ENCODE peak calls at places on chromosomes 5 and 9, in seven cellular contexts. One of them, this sample, is unnamed.

GRCh38 chr9:105441761-105442160 is 6.1 kb upstream of the FSD1L start:
- DNase-seq in B cell: no peak
- DNase-seq in nephron progenitor cell: no peak
- DNase-seq in BJ: no peak
- DNase-seq in esophagus squamous epithelium: no peak
- DNase-seq in AG04450: no peak
- DNase-seq in spleen: no peak
- DNase-seq in this sample: no peak

GRCh38 chr9:3477236-3477834 is 48.5 kb downstream of the RFX3 start:
- DNase-seq in B cell: peak
- DNase-seq in nephron progenitor cell: no peak
- DNase-seq in BJ: no peak
- DNase-seq in esophagus squamous epithelium: no peak
- DNase-seq in AG04450: no peak
- DNase-seq in spleen: no peak
- DNase-seq in this sample: peak

GRCh38 chr9:2964485-2964884 is 120.6 kb upstream of the PUM3 start:
- DNase-seq in B cell: no peak
- DNase-seq in nephron progenitor cell: no peak
- DNase-seq in BJ: no peak
- DNase-seq in esophagus squamous epithelium: no peak
- DNase-seq in AG04450: no peak
- DNase-seq in spleen: no peak
- DNase-seq in this sample: no peak

GRCh38 chr5:170483701-170484458 is 19.9 kb upstream of the KCNIP1 start:
- DNase-seq in B cell: no peak
- DNase-seq in nephron progenitor cell: no peak
- DNase-seq in BJ: no peak
- DNase-seq in esophagus squamous epithelium: no peak
- DNase-seq in AG04450: no peak
- DNase-seq in spleen: no peak
- DNase-seq in this sample: no peak

GRCh38 chr9:118674942-118675341 is 694.3 kb downstream of the BRINP1 start:
- DNase-seq in B cell: no peak
- DNase-seq in nephron progenitor cell: no peak
- DNase-seq in BJ: no peak
- DNase-seq in esophagus squamous epithelium: no peak
- DNase-seq in AG04450: no peak
- DNase-seq in spleen: no peak
- DNase-seq in this sample: no peak

GRCh38 chr5:9009931-9010652 is 535.8 kb downstream of the SEMA5A start:
- DNase-seq in B cell: no peak
- DNase-seq in nephron progenitor cell: no peak
- DNase-seq in BJ: no peak
- DNase-seq in esophagus squamous epithelium: no peak
- DNase-seq in AG04450: no peak
- DNase-seq in spleen: no peak
- DNase-seq in this sample: no peak

GRCh38 chr5:122076669-122077450 is 1.2 kb downstream of the LOX start:
- DNase-seq in B cell: peak
- DNase-seq in nephron progenitor cell: peak
- DNase-seq in BJ: no peak
- DNase-seq in esophagus squamous epithelium: no peak
- DNase-seq in AG04450: no peak
- DNase-seq in spleen: peak
- DNase-seq in this sample: peak

GRCh38 chr5:132414634-132415377 is 45.3 kb downstream of the SLC22A5 start:
- DNase-seq in B cell: peak
- DNase-seq in nephron progenitor cell: no peak
- DNase-seq in BJ: no peak
- DNase-seq in esophagus squamous epithelium: no peak
- DNase-seq in AG04450: no peak
- DNase-seq in spleen: no peak
- DNase-seq in this sample: no peak

GRCh38 chr5:4647955-4648354 is 492.2 kb upstream of the ADAMTS16 start:
- DNase-seq in B cell: no peak
- DNase-seq in nephron progenitor cell: no peak
- DNase-seq in BJ: no peak
- DNase-seq in esophagus squamous epithelium: no peak
- DNase-seq in AG04450: no peak
- DNase-seq in spleen: no peak
- DNase-seq in this sample: no peak

GRCh38 chr5:153974131-153974812 is 64.4 kb downstream of the FAM114A2 start:
- DNase-seq in B cell: peak
- DNase-seq in nephron progenitor cell: peak
- DNase-seq in BJ: no peak
- DNase-seq in esophagus squamous epithelium: no peak
- DNase-seq in AG04450: peak
- DNase-seq in spleen: no peak
- DNase-seq in this sample: peak

GRCh38 chr9:29213374-29214161 is 1640.3 kb upstream of the C9orf72 start:
- DNase-seq in B cell: no peak
- DNase-seq in nephron progenitor cell: peak
- DNase-seq in BJ: no peak
- DNase-seq in esophagus squamous epithelium: no peak
- DNase-seq in AG04450: no peak
- DNase-seq in spleen: no peak
- DNase-seq in this sample: peak

GRCh38 chr5:37814699-37815098 is 25.1 kb downstream of the GDNF start:
- DNase-seq in B cell: no peak
- DNase-seq in nephron progenitor cell: no peak
- DNase-seq in BJ: no peak
- DNase-seq in esophagus squamous epithelium: no peak
- DNase-seq in AG04450: no peak
- DNase-seq in spleen: no peak
- DNase-seq in this sample: peak

GRCh38 chr5:163330723-163331668 is 106.4 kb upstream of the CCNG1 start:
- DNase-seq in B cell: no peak
- DNase-seq in nephron progenitor cell: no peak
- DNase-seq in BJ: no peak
- DNase-seq in esophagus squamous epithelium: no peak
- DNase-seq in AG04450: no peak
- DNase-seq in spleen: no peak
- DNase-seq in this sample: no peak

GRCh38 chr5:40226906-40227305 is 452.8 kb upstream of the PTGER4 start:
- DNase-seq in B cell: no peak
- DNase-seq in nephron progenitor cell: no peak
- DNase-seq in BJ: no peak
- DNase-seq in esophagus squamous epithelium: no peak
- DNase-seq in AG04450: no peak
- DNase-seq in spleen: no peak
- DNase-seq in this sample: no peak

GRCh38 chr5:40221255-40221654 is 458.5 kb upstream of the PTGER4 start:
- DNase-seq in B cell: no peak
- DNase-seq in nephron progenitor cell: no peak
- DNase-seq in BJ: no peak
- DNase-seq in esophagus squamous epithelium: no peak
- DNase-seq in AG04450: no peak
- DNase-seq in spleen: no peak
- DNase-seq in this sample: no peak

GRCh38 chr5:40224421-40224820 is 455.3 kb upstream of the PTGER4 start:
- DNase-seq in B cell: no peak
- DNase-seq in nephron progenitor cell: no peak
- DNase-seq in BJ: no peak
- DNase-seq in esophagus squamous epithelium: no peak
- DNase-seq in AG04450: no peak
- DNase-seq in spleen: no peak
- DNase-seq in this sample: no peak

GRCh38 chr5:40221796-40222195 is 457.9 kb upstream of the PTGER4 start:
- DNase-seq in B cell: no peak
- DNase-seq in nephron progenitor cell: no peak
- DNase-seq in BJ: peak
- DNase-seq in esophagus squamous epithelium: no peak
- DNase-seq in AG04450: no peak
- DNase-seq in spleen: no peak
- DNase-seq in this sample: no peak

DNA sequence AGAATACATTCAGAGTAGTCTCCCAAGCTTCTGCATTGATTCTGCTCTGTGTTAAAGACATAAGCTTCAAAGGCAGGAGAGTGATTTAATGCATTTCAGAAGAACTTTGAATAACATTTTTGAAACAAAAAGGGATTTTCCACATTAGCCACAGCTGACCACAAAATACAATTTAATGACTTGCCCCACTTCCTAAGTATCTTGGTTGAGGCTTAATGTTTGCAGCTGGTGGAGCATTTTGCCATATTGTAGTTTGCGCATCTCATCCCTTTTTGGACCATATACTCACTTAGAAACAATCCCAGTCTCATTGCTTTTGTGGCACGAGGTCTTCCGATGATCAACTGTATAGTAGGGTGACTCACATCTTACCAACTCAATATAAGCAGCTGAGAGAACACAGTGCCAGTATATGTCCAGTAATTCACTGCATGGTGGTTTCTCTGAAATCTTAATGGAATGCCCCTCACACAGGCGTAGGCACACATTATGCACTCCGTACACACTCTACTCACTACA is 455.8 kb upstream of the PTGER4 start:
- DNase-seq in B cell: peak
- DNase-seq in nephron progenitor cell: no peak
- DNase-seq in BJ: peak
- DNase-seq in esophagus squamous epithelium: no peak
- DNase-seq in AG04450: peak
- DNase-seq in spleen: no peak
- DNase-seq in this sample: no peak
- TF ChIP-seq CTCF in B cell: no peak
- TF ChIP-seq CTCF in nephron progenitor cell: no peak
- TF ChIP-seq CTCF in BJ: no peak
- TF ChIP-seq CTCF in esophagus squamous epithelium: no peak
- TF ChIP-seq CTCF in AG04450: no peak
- TF ChIP-seq CTCF in spleen: no peak
- TF ChIP-seq CTCF in this sample: no peak

DNA sequence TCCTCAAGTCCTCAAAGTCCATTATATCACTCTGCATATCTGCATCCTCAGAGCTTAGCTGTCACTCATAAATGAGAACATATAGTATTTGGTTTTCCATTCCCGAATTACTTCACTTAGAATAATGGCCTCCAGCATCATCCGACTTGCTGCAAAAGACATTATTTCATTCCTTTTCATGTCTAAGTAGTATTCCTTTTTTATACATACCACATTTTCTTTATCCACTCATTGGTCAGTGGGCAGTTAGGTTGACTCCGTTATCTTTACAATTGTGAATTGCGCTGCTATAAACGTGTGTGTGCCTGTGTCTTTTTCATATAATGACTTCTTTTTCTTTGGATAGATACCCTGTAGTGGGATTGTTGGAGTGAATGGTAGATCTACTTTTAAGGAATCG is 117.2 kb downstream of the OR2K2 start:
- DNase-seq in B cell: no peak
- DNase-seq in nephron progenitor cell: no peak
- DNase-seq in BJ: no peak
- DNase-seq in esophagus squamous epithelium: no peak
- DNase-seq in AG04450: no peak
- DNase-seq in spleen: no peak
- DNase-seq in this sample: no peak
- TF ChIP-seq CTCF in B cell: no peak
- TF ChIP-seq CTCF in nephron progenitor cell: no peak
- TF ChIP-seq CTCF in BJ: no peak
- TF ChIP-seq CTCF in esophagus squamous epithelium: no peak
- TF ChIP-seq CTCF in AG04450: no peak
- TF ChIP-seq CTCF in spleen: no peak
- TF ChIP-seq CTCF in this sample: no peak

GRCh38 chr5:3598725-3599282 is 3.2 kb downstream of the IRX1 start:
- DNase-seq in B cell: no peak
- DNase-seq in nephron progenitor cell: no peak
- DNase-seq in BJ: no peak
- DNase-seq in esophagus squamous epithelium: no peak
- DNase-seq in AG04450: no peak
- DNase-seq in spleen: no peak
- DNase-seq in this sample: no peak

GRCh38 chr5:3598236-3598635 is 2.6 kb downstream of the IRX1 start:
- DNase-seq in B cell: no peak
- DNase-seq in nephron progenitor cell: no peak
- DNase-seq in BJ: no peak
- DNase-seq in esophagus squamous epithelium: no peak
- DNase-seq in AG04450: no peak
- DNase-seq in spleen: no peak
- DNase-seq in this sample: no peak

GRCh38 chr5:3601060-3601710 is 5.6 kb downstream of the IRX1 start:
- DNase-seq in B cell: no peak
- DNase-seq in nephron progenitor cell: no peak
- DNase-seq in BJ: no peak
- DNase-seq in esophagus squamous epithelium: no peak
- DNase-seq in AG04450: no peak
- DNase-seq in spleen: peak
- DNase-seq in this sample: no peak

GRCh38 chr5:3600106-3600997 is 4.7 kb downstream of the IRX1 start:
- DNase-seq in B cell: no peak
- DNase-seq in nephron progenitor cell: peak
- DNase-seq in BJ: no peak
- DNase-seq in esophagus squamous epithelium: no peak
- DNase-seq in AG04450: no peak
- DNase-seq in spleen: no peak
- DNase-seq in this sample: no peak

DNA sequence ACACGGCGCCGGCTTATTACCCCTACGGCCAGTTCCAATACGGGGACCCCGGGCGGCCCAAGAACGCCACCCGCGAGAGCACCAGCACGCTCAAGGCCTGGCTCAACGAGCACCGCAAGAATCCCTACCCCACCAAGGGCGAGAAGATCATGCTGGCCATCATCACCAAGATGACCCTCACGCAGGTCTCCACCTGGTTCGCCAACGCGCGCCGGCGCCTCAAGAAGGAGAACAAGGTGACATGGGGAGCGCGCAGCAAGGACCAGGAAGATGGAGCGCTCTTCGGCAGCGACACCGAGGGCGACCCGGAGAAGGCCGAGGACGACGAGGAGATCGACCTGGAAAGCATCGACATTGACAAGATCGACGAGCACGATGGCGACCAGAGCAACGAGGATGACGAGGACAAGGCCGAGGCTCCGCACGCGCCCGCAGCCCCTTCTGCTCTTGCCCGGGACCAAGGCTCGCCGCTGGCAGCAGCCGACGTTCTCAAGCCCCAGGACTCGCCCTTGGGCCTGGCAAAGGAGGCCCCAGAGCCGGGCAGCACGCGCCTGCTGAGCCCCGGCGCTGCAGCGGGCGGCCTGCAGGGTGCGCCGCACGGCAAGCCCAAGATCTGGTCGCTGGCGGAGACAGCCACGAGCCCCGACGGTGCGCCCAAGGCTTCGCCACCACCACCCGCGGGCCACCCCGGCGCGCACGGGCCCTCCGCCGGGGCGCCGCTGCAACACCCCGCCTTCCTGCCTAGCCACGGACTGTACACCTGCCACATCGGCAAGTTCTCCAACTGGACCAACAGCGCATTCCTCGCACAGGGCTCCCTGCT is 3.9 kb downstream of the IRX1 start:
- DNase-seq in B cell: no peak
- DNase-seq in nephron progenitor cell: peak
- DNase-seq in BJ: no peak
- DNase-seq in esophagus squamous epithelium: no peak
- DNase-seq in AG04450: no peak
- DNase-seq in spleen: no peak
- DNase-seq in this sample: no peak
- TF ChIP-seq CTCF in B cell: no peak
- TF ChIP-seq CTCF in nephron progenitor cell: peak
- TF ChIP-seq CTCF in BJ: no peak
- TF ChIP-seq CTCF in esophagus squamous epithelium: no peak
- TF ChIP-seq CTCF in AG04450: no peak
- TF ChIP-seq CTCF in spleen: no peak
- TF ChIP-seq CTCF in this sample: no peak

GRCh38 chr5:180648658-180649296 is 623 bp downstream of the FLT4 start:
- DNase-seq in B cell: no peak
- DNase-seq in nephron progenitor cell: peak
- DNase-seq in BJ: no peak
- DNase-seq in esophagus squamous epithelium: no peak
- DNase-seq in AG04450: no peak
- DNase-seq in spleen: no peak
- DNase-seq in this sample: no peak
- TF ChIP-seq CTCF in B cell: no peak
- TF ChIP-seq CTCF in nephron progenitor cell: peak
- TF ChIP-seq CTCF in BJ: no peak
- TF ChIP-seq CTCF in esophagus squamous epithelium: no peak
- TF ChIP-seq CTCF in AG04450: no peak
- TF ChIP-seq CTCF in spleen: no peak
- TF ChIP-seq CTCF in this sample: no peak